ENCODE peak calls at places on chromosomes 12 and 14, in nine cellular contexts. Q is adipocyte; W is transverse colon; N is CD4-positive, alpha-beta memory T cell; T is left ventricle myocardium inferior; D is mammary epithelial cell; H is trophoblast cell; Z is Caco-2; M is fibroblast of lung. L is an unnamed sample. For H3K4me1, the result is how much of the 10 kb centered on the place peaks cover.

GRCh38 chr14:22998324-22999012 is 11.5 kb downstream of the C14orf93 start:
- DNase-seq in Z (no peak), W (no peak), N (no peak), Q (no peak), D (no peak), T (no peak), M (no peak), H (no peak), L (no peak)

GRCh38 chr14:64702493-64703392 is 1.5 kb upstream of the PLEKHG3 start:
- DNase-seq in T (no peak), Z (peak), H (peak), W (peak), M (no peak), D (peak), N (peak), Q (no peak), L (no peak)

GRCh38 chr12:105278043-105278697 is 42.2 kb upstream of the APPL2 start:
- DNase-seq in N (no peak), Q (no peak), D (no peak), W (no peak), Z (peak), T (no peak), H (peak), M (no peak), L (no peak)

GRCh38 chr12:124510301-124510970 is 57.0 kb downstream of the NCOR2 start:
- DNase-seq in T (no peak), N (no peak), H (no peak), W (peak), M (no peak), Z (no peak), Q (no peak), D (no peak), L (no peak)

GRCh38 chr14:82854851-82855250 is 1321.2 kb upstream of the SEL1L start:
- DNase-seq in M (no peak), Q (no peak), N (no peak), D (no peak), T (no peak), H (no peak), Z (no peak), W (no peak), L (no peak)

GRCh38 chr12:53756300-53757094 is 4.7 kb upstream of the CISTR start:
- DNase-seq in H (no peak), Z (no peak), W (no peak), T (no peak), D (no peak), M (no peak), Q (no peak), N (no peak), L (no peak)

GRCh38 chr12:15216036-15216889 is 5.0 kb downstream of the RERG start:
- DNase-seq in H (no peak), W (no peak), T (no peak), D (no peak), M (no peak), N (no peak), Q (no peak), Z (no peak), L (no peak)

GRCh38 chr14:99747167-99747566 is 46.0 kb upstream of the EML1 start:
- DNase-seq in Z (no peak), T (no peak), W (no peak), D (no peak), N (no peak), H (no peak), M (no peak), Q (no peak), L (no peak)

GRCh38 chr12:124772467-124773170 is 91.0 kb downstream of the SCARB1 start:
- DNase-seq in Q (no peak), N (no peak), D (no peak), H (no peak), Z (no peak), T (no peak), M (no peak), W (no peak), L (no peak)

GRCh38 chr12:50924439-50925341 is 27.7 kb upstream of the HIGD1C start:
- DNase-seq in T (peak), D (peak), M (peak), Q (peak), H (peak), Z (no peak), W (peak), N (no peak), L (peak)

GRCh38 chr12:100741084-100741711 is 53.4 kb upstream of the ANO4 start:
- DNase-seq in M (peak), H (peak), W (no peak), Z (peak), Q (peak), N (peak), D (peak), T (no peak), L (no peak)

GRCh38 chr12:39144613-39145061 is 239.2 kb upstream of the CPNE8 start:
- DNase-seq in M (no peak), D (no peak), H (no peak), Z (no peak), W (no peak), T (no peak), N (no peak), Q (no peak), L (no peak)
- H3K4me3 ChIP-seq in M (no peak), D (peak), H (no peak), Z (no peak), W (peak), T (peak), N (no peak), Q (peak), L (no peak)

GRCh38 chr12:11729008-11729407 is 79.5 kb downstream of the ETV6 start:
- DNase-seq in Z (no peak), M (no peak), T (no peak), D (peak), W (peak), H (no peak), Q (no peak), N (no peak), L (peak)

GRCh38 chr12:11727133-11727664 is 77.7 kb downstream of the ETV6 start:
- DNase-seq in N (peak), D (no peak), Z (no peak), M (no peak), W (no peak), Q (no peak), T (no peak), H (no peak), L (no peak)

GRCh38 chr12:11726659-11727058 is 77.2 kb downstream of the ETV6 start:
- DNase-seq in H (no peak), M (no peak), N (no peak), W (no peak), D (no peak), Q (no peak), T (no peak), Z (no peak), L (no peak)

GRCh38 chr12:11729439-11730150 is 80.1 kb downstream of the ETV6 start:
- DNase-seq in Q (no peak), N (no peak), Z (no peak), D (no peak), H (no peak), M (no peak), W (no peak), T (no peak), L (no peak)

DNA sequence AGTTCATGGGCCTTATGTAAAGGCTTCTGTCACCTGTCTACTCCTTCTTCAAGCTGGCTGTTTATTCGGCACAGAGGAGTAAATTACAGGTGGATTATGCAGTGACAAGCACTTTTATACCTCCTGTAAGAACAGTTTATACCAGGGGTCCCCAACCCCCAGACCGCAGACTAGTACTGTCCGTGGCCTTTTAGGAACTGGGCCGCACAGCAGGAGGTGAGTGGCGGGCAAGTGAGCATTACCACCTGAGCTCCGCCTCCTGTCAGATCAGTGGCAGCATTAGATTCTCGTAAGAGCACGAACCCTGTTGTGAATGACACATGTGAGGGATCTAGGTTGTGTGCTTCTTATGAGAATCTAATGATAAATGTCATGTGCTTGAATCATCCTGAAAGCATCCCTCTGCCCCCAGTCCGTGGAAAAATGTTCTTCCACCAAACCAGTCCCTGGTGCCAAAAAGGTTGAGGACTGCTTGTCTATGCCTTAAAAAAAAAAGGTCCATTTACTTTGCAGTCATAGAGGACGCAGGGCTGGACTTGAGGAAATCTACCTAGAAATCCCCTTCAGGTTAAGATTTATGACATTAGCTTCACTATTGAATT is 78.8 kb downstream of the ETV6 start:
- DNase-seq in D (no peak), M (no peak), Q (no peak), T (no peak), N (no peak), Z (no peak), W (no peak), H (no peak), L (no peak)
- H3K4me1 ChIP-seq in D (under half), M (under half), Q (under half), T (half or more), N (half or more), Z (under half), W (half or more), H (under half), L (half or more)

GRCh38 chr14:50041980-50042379 is 74.4 kb downstream of the VCPKMT start:
- DNase-seq in N (no peak), D (no peak), H (no peak), M (no peak), Z (no peak), W (no peak), T (no peak), Q (no peak), L (no peak)

GRCh38 chr14:50039734-50040400 is 76.5 kb downstream of the VCPKMT start:
- DNase-seq in Z (peak), N (no peak), D (peak), M (no peak), W (no peak), T (peak), H (peak), Q (no peak), L (no peak)

GRCh38 chr14:50040401-50040775 is 76.0 kb downstream of the VCPKMT start:
- DNase-seq in Z (peak), H (peak), D (peak), W (peak), Q (peak), T (no peak), N (peak), M (peak), L (peak)

GRCh38 chr14:50039120-50039517 is 77.3 kb downstream of the VCPKMT start:
- DNase-seq in D (no peak), M (no peak), W (no peak), N (no peak), H (no peak), Q (no peak), T (no peak), Z (no peak), L (no peak)

DNA sequence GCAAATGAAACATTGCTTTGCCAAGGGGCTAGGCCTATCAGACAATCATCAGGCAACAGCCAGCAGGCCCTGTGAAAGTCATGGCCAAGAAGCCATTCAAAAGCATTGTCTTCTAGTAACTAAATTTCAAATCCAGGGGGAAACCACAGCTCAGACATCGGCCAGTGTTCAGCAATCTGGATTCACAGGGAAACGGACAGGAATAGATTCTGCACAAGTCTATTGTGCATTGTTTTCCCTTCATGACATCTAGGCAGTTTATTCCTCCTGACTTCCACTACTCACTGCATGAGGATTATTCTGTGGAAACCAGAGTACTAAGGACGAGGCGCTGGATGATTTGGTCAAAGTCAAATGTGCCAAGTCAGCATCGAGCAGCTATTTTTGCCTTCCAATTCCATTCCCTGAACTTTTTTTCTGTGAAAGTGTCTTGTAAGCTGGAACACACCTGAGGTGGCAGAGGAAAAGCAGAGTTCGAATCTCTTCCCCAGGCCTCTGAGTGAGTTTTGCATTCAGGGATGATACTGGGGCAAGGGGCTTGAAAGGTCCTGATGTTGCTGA is 75.4 kb downstream of the VCPKMT start:
- DNase-seq in W (no peak), M (no peak), Z (no peak), N (no peak), T (no peak), Q (no peak), D (no peak), H (no peak), L (no peak)
- H3K4me3 ChIP-seq in W (no peak), M (no peak), Z (no peak), N (no peak), T (no peak), Q (no peak), D (no peak), H (no peak), L (peak)

GRCh38 chr14:68686724-68687123 is 106.1 kb downstream of the ZFP36L1 start:
- DNase-seq in T (no peak), H (no peak), Z (no peak), N (no peak), W (no peak), Q (no peak), M (no peak), D (no peak), L (no peak)
- H3K4me1 ChIP-seq in T (under half), H (under half), Z (under half), N (under half), W (under half), Q (under half), M (under half), D (half or more), L (under half)

GRCh38 chr12:131610181-131610580 is 100.7 kb upstream of the SFSWAP start:
- DNase-seq in H (no peak), W (no peak), Q (no peak), M (no peak), T (no peak), D (no peak), N (no peak), Z (no peak), L (no peak)

GRCh38 chr12:131609762-131610161 is 101.1 kb upstream of the SFSWAP start:
- DNase-seq in D (no peak), Q (no peak), H (no peak), N (no peak), Z (no peak), W (no peak), T (no peak), M (no peak), L (no peak)

GRCh38 chr12:131612092-131612755 is 98.7 kb upstream of the SFSWAP start:
- DNase-seq in T (no peak), D (no peak), N (no peak), Q (no peak), W (no peak), H (no peak), Z (no peak), M (no peak), L (no peak)

GRCh38 chr12:131611416-131612091 is 99.3 kb upstream of the SFSWAP start:
- DNase-seq in H (no peak), D (no peak), M (no peak), T (no peak), W (no peak), Q (no peak), N (no peak), Z (no peak), L (no peak)

DNA sequence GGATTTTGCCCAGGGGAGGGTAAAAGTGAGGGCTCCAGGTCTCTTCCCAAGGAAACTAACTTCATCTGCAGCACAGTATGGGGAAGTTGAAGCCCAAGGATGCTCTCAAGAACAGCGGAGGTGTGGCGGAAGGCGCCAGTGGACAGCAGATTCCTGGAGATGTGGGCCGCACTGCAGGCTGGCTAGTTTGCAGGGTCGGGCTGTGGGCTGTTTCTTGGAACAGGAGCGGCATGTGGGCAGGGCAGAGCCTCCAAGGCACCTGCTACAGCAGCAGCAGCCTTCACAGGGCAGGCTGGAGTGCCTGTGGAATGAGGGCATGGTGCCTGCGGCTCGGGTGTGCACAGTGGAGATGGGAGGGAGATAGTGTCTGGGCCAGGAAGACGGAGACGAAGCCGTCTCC is 100.0 kb upstream of the SFSWAP start:
- DNase-seq in Z (no peak), H (no peak), W (no peak), D (no peak), N (no peak), Q (no peak), T (no peak), M (no peak), L (no peak)
- H3K4me3 ChIP-seq in Z (no peak), H (peak), W (no peak), D (no peak), N (no peak), Q (no peak), T (no peak), M (no peak), L (no peak)

GRCh38 chr12:121809712-121810116 is 5.9 kb downstream of the SETD1B start:
- DNase-seq in Z (no peak), T (no peak), N (no peak), H (no peak), M (no peak), Q (no peak), D (no peak), W (no peak), L (no peak)
- H3K4me1 ChIP-seq in Z (under half), T (half or more), N (half or more), H (under half), M (under half), Q (under half), D (under half), W (half or more), L (under half)